ENCODE peak calls at places on chromosomes 11 and 22, in ten cellular contexts. D is left ventricle myocardium inferior; C is NCI-H2081; F is MM.1S; J is GM10248; E is HEK293T; L is activated CD4-positive, alpha-beta memory T cell treated with anti-CD3 and anti-CD28 coated beads, Interleukin-2, amount 10 ng/mL, durations not matched to agents 7 days and 5 days; I is CD8-positive, alpha-beta memory T cell; U is HS-5; O is adrenal gland. R is an unnamed sample.

GRCh38 chr11:119417726-119418540 is 5.0 kb downstream of the THY1 start:
- DNase-seq in D (no peak), C (no peak), F (no peak), J (peak; percentile 12), E (no peak), L (no peak), I (no peak), U (peak; percentile 88), O (no peak), R (no peak)

GRCh38 chr11:77322506-77322905 is 21.0 kb upstream of the GDPD4 start:
- DNase-seq in D (no peak), C (no peak), F (no peak), J (no peak), E (no peak), L (no peak), I (no peak), U (no peak), O (no peak), R (no peak)

GRCh38 chr11:96230686-96231085 is 112.3 kb downstream of the MAML2 start:
- DNase-seq in D (no peak), C (no peak), F (no peak), J (no peak), E (no peak), L (no peak), I (no peak), U (no peak), O (no peak), R (no peak)

GRCh38 chr11:77353131-77353530 is 51.6 kb upstream of the GDPD4 start:
- DNase-seq in D (no peak), C (no peak), F (no peak), J (no peak), E (no peak), L (no peak), I (no peak), U (no peak), O (no peak), R (no peak)

GRCh38 chr22:42180349-42180842 is 49.8 kb upstream of the CYP2D6 start:
- DNase-seq in D (no peak), C (no peak), F (no peak), J (no peak), E (no peak), L (peak; percentile 67), I (peak; percentile 71), U (no peak), O (peak; percentile 24), R (no peak)

GRCh38 chr22:48382197-48382596 is 1445.5 kb downstream of the BRD1 start:
- DNase-seq in D (no peak), C (no peak), F (no peak), J (no peak), E (no peak), L (no peak), I (no peak), U (no peak), O (no peak), R (no peak)

GRCh38 chr11:47858169-47858543 is 10.0 kb upstream of the NUP160 start:
- DNase-seq in D (no peak), C (no peak), F (no peak), J (no peak), E (no peak), L (no peak), I (no peak), U (peak; percentile 68), O (peak; percentile 16), R (peak; percentile 22)

GRCh38 chr22:44727148-44727547 is 25.1 kb downstream of the PRR5 start:
- DNase-seq in D (no peak), C (no peak), F (no peak), J (no peak), E (no peak), L (no peak), I (no peak), U (no peak), O (no peak), R (no peak)

GRCh38 chr11:36249271-36249670 is 40.0 kb downstream of the COMMD9 start:
- DNase-seq in D (no peak), C (no peak), F (no peak), J (no peak), E (no peak), L (no peak), I (no peak), U (peak; percentile 61), O (no peak), R (no peak)

GRCh38 chr11:134449713-134450112 is 37.7 kb upstream of the B3GAT1 start:
- DNase-seq in D (no peak), C (peak; percentile 29), F (no peak), J (no peak), E (no peak), L (no peak), I (no peak), U (no peak), O (no peak), R (no peak)